ENCODE peak calls at places on chromosomes 4 and X, in seven cellular contexts. L, B, V, T, S, C and M are unnamed samples.

GRCh38 chr4:147924604-147925412 is 192.9 kb downstream of the ARHGAP10 start:
- DNase-seq in C (no peak), T (no peak), B (peak; percentile 32), V (no peak), L (peak; percentile 40), S (no peak), M (peak; percentile 2)

GRCh38 chr4:22356996-22357596 is 158.8 kb downstream of the ADGRA3 start:
- DNase-seq in V (no peak), B (peak; percentile 55), S (no peak), C (peak; percentile 5), T (no peak), L (peak; percentile 28), M (no peak)

GRCh38 chr4:126682250-126682649 is 950.5 kb upstream of the INTU start:
- DNase-seq in S (no peak), L (no peak), T (no peak), V (no peak), B (no peak), C (no peak), M (no peak)

GRCh38 chrX:72009731-72010130 is 99.1 kb downstream of the NHSL2 start:
- DNase-seq in C (no peak), S (no peak), B (no peak), T (no peak), L (no peak), V (no peak), M (no peak)

GRCh38 chr4:112213850-112214249 is 17.7 kb upstream of the AP1AR start:
- DNase-seq in L (peak; percentile 82), V (no peak), S (peak; percentile 68), B (no peak), C (no peak), T (no peak), M (no peak)

GRCh38 chr4:24772061-24772705 is 23.2 kb upstream of the SOD3 start:
- DNase-seq in C (no peak), S (no peak), T (no peak), L (no peak), V (no peak), B (no peak), M (no peak)

GRCh38 chr4:78864405-78865024 is 74.7 kb downstream of the PAQR3 start:
- DNase-seq in V (peak; percentile 42), S (peak; percentile 56), C (peak; percentile 71), B (peak; percentile 75), L (peak; percentile 78), T (no peak), M (no peak)

GRCh38 chrX:2497961-2498780 is 2.6 kb downstream of the DHRSX start:
- DNase-seq in T (peak; percentile 63), C (no peak), S (no peak), L (no peak), V (no peak), B (peak; percentile 44), M (no peak)

GRCh38 chrX:132443736-132444135 is 45.1 kb downstream of the MBNL3 start:
- DNase-seq in V (no peak), C (no peak), S (peak; percentile 38), B (no peak), T (no peak), L (peak; percentile 49), M (no peak)

GRCh38 chr4:8081621-8082516 is 76.7 kb downstream of the ABLIM2 start:
- DNase-seq in C (no peak), V (no peak), T (no peak), B (no peak), S (no peak), L (no peak), M (no peak)

GRCh38 chr4:83558693-83559092 is 22.8 kb downstream of the GPAT3 start:
- DNase-seq in T (no peak), S (peak; percentile 15), B (peak; percentile 45), C (peak; percentile 20), V (no peak), L (no peak), M (no peak)

GRCh38 chr4:127975121-127975770 is 10.0 kb downstream of the ABHD18 start:
- DNase-seq in C (no peak), B (peak; percentile 32), T (no peak), L (peak; percentile 63), V (no peak), S (no peak), M (no peak)

GRCh38 chrX:107701493-107702121 is 73.3 kb downstream of the PRPS1 start:
- DNase-seq in S (peak; percentile 55), B (no peak), C (no peak), V (peak; percentile 16), T (peak; percentile 26), L (no peak), M (no peak)

GRCh38 chr4:153904011-153904410 is 115.1 kb upstream of the SFRP2 start:
- DNase-seq in T (no peak), L (no peak), V (no peak), C (no peak), B (no peak), S (no peak), M (no peak)

GRCh38 chr4:141248029-141248428 is 27.3 kb downstream of the ZNF330 start:
- DNase-seq in V (no peak), S (peak; percentile 60), L (peak; percentile 72), C (no peak), B (no peak), T (no peak), M (peak; percentile 25)

GRCh38 chr4:517806-518070 is 18.7 kb downstream of the PIGG start:
- DNase-seq in V (no peak), B (no peak), S (no peak), C (no peak), T (peak; percentile 68), L (no peak), M (no peak)

GRCh38 chr4:139014391-139015268 is 951 bp upstream of the NOCT start:
- DNase-seq in V (peak; percentile 45), C (peak; percentile 28), S (no peak), L (peak; percentile 93), T (no peak), B (peak; percentile 98), M (peak; percentile 30)

GRCh38 chr4:62193726-62194125 is 993.6 kb downstream of the ADGRL3 start:
- DNase-seq in T (no peak), L (no peak), V (no peak), B (no peak), C (no peak), S (no peak), M (no peak)

GRCh38 chrX:104697264-104697663 is 131.3 kb downstream of the IL1RAPL2 start:
- DNase-seq in T (no peak), C (no peak), V (no peak), L (no peak), S (no peak), B (peak; percentile 16), M (no peak)

GRCh38 chr4:41124916-41125548 is 89.3 kb downstream of the APBB2 start:
- DNase-seq in L (peak; percentile 57), S (no peak), T (no peak), V (no peak), B (peak; percentile 77), C (no peak), M (no peak)

GRCh38 chr4:98657531-98658286 is 702 bp downstream of the TSPAN5 start:
- DNase-seq in S (no peak), C (peak; percentile 69), B (peak; percentile 65), T (no peak), V (peak; percentile 52), L (peak; percentile 67), M (peak; percentile 75)